ENCODE peak calls at places on chromosome 6, in nine cellular contexts. T, P, Q, K, G, E, A, Z and N are unnamed samples.

GRCh38 chr6:105191351-105191750 is 11.5 kb upstream of the POPDC3 start:
- DNase-seq in Z (no peak), E (no peak), T (no peak), P (no peak), K (no peak), A (no peak), G (no peak), Q (no peak), N (no peak)

GRCh38 chr6:98529364-98529763 is 305.0 kb upstream of the POU3F2 start:
- DNase-seq in G (no peak), K (no peak), T (no peak), P (no peak), A (no peak), E (no peak), Z (no peak), Q (no peak), N (no peak)

GRCh38 chr6:72524011-72524645 is 97.7 kb upstream of the KCNQ5 start:
- DNase-seq in T (no peak), A (no peak), Q (no peak), Z (no peak), K (peak; percentile 31), G (no peak), E (no peak), P (no peak), N (no peak)

GRCh38 chr6:26501482-26501986 is 1.4 kb downstream of the BTN1A1 start:
- DNase-seq in T (peak; percentile 23), Q (peak; percentile 27), E (peak; percentile 30), P (peak; percentile 80), A (no peak), K (peak; percentile 8), Z (no peak), G (no peak), N (peak; percentile 40)

GRCh38 chr6:87078983-87079616 is 15.8 kb downstream of the CGA start:
- DNase-seq in K (peak; percentile 78), Q (peak; percentile 48), T (peak; percentile 31), P (peak; percentile 96), Z (peak; percentile 53), E (peak; percentile 77), G (peak; percentile 71), A (peak; percentile 73), N (peak; percentile 70)

GRCh38 chr6:10307028-10307427 is 107.8 kb downstream of the TFAP2A start:
- DNase-seq in Z (no peak), P (no peak), T (no peak), E (no peak), A (no peak), G (no peak), K (no peak), Q (no peak), N (no peak)

GRCh38 chr6:18595774-18596528 is 208.8 kb downstream of the RNF144B start:
- DNase-seq in Q (no peak), G (peak; percentile 43), P (peak; percentile 88), A (peak; percentile 61), T (no peak), K (peak; percentile 51), Z (peak; percentile 49), E (peak; percentile 77), N (no peak)

GRCh38 chr6:127146935-127147334 is 28.5 kb downstream of the RSPO3 start:
- DNase-seq in Q (no peak), A (no peak), P (no peak), Z (no peak), T (no peak), G (no peak), K (peak; percentile 9), E (peak; percentile 85), N (no peak)

GRCh38 chr6:79224005-79224404 is 10.5 kb downstream of the HMGN3 start:
- DNase-seq in G (peak; percentile 52), T (no peak), A (no peak), Q (no peak), Z (no peak), K (no peak), E (no peak), P (no peak), N (no peak)

DNA sequence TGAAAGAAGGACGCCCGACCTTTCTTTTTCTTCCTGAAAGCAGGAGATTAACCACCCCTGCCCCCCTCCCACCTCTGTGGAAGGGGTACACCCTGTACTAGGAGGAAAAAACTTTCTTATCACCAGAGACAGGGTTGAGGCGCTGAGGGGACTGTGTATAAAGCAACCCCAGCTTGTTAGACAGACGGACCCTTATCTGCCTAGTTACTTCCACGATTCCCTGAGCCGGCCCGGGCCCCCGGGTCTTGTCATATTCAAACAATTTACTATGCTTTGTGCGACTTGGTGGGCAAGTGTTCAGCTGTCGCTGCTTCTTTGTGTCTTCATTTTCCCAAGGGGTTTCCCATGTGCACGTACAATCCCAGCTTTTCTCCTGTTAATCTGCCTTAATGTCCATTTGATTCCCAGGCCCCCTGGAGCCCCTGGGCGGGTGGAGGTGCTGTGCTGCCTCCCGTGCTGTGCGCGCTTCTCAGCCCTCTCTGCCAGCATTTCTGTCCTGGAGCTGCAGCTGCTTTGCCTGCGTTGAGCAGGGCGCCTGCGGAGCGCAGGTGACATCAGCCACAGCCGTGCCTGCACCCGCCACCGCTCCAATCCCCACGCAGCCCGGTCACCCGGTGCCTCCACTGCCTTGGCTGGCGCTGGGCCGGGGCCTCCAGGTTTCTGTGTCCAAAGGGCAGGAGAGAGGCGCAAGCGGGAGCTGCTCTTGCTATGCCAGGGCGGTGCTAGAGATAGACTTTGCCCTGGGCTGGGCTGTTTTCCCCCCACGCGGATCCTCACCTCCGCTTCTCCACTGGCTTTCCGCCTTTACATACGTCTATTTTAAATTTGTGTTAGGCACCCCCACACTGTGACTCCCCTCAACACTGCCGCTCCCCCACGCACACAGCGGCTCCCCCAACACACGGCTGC is 96.2 kb downstream of the TTLL2 start:
- DNase-seq in K (no peak), Q (no peak), T (no peak), A (peak; percentile 49), Z (no peak), G (peak; percentile 84), P (no peak), E (no peak), N (no peak)
- TF ChIP-seq CTCF in K (no peak), Q (no peak), T (no peak), A (no peak), Z (no peak), G (peak; percentile 20), P (no peak), E (no peak), N (no peak)

GRCh38 chr6:5997420-5998093 is 9.2 kb downstream of the NRN1 start:
- DNase-seq in E (no peak), A (no peak), P (peak; percentile 86), Q (no peak), K (no peak), G (no peak), T (no peak), Z (no peak), N (no peak)
- H3K27ac ChIP-seq in E (no peak overlapping the region), A (no peak overlapping the region), P (peak overlapping the region; percentile 64), Q (peak overlapping the region; percentile 87), K (no peak overlapping the region), G (no peak overlapping the region), T (peak overlapping the region; percentile 67), Z (peak overlapping the region; percentile 38), N (peak overlapping the region; percentile 81)

GRCh38 chr6:30819287-30819917 is 64.9 kb upstream of the DDR1 start:
- DNase-seq in E (no peak), Q (no peak), K (peak; percentile 76), P (no peak), G (no peak), T (no peak), Z (no peak), A (no peak), N (no peak)

GRCh38 chr6:30820196-30820595 is 64.1 kb upstream of the DDR1 start:
- DNase-seq in G (peak; percentile 65), K (peak; percentile 75), E (peak; percentile 67), Z (no peak), A (no peak), T (peak; percentile 32), Q (peak; percentile 26), P (no peak), N (peak; percentile 65)

GRCh38 chr6:30818426-30818841 is 65.9 kb upstream of the DDR1 start:
- DNase-seq in Q (no peak), E (peak; percentile 88), G (no peak), P (no peak), K (peak; percentile 64), Z (no peak), T (no peak), A (no peak), N (no peak)

GRCh38 chr6:30824698-30825097 is 59.6 kb upstream of the DDR1 start:
- DNase-seq in K (no peak), Z (no peak), Q (no peak), E (no peak), T (no peak), G (no peak), P (no peak), A (no peak), N (no peak)

DNA sequence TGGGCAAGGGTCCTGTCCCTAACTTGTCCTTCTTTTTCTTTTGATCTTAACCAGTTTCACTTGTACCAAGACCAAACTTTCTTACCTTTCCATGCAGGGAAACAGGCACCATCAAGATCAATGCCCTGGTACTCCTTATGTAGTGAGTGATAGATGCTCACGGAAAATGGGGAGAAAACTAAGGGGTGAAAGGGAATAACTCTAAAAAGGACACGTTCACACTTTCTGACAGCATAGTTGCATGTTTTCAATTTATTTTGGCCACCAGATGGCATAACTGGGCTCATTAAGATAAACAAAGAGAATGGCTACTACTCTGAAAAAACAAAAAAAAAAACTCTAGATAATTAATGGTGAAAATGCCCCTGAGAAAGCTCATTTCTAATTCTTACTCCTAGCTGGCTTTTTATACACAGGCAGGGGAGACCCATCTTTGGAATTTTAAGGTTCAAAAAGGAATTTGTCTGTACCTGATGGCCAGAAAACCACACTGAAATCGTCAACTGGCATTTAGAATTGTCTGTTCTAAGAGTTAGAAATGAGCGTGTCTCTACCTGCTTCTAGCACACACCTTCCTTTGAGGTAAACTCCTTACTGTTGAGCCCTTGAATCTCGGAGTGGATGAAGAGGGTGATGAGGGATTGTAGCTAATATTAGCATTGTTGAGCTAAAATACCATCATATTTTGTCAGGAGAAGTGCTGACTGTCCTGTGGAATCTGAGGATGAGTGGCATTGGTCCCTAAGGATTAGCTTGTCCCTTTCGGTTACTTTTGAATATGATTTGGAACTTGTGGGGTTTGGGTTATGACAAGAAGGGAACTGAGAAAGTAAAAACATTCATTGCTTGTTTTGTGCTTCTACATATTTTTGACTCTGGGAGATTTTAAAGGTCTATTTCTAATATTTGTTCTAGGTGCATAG is 62.2 kb upstream of the DDR1 start:
- DNase-seq in T (no peak), E (peak; percentile 71), P (no peak), Q (no peak), K (peak; percentile 39), Z (no peak), A (no peak), G (peak; percentile 70), N (no peak)
- TF ChIP-seq CTCF in T (peak; percentile 44), E (peak; percentile 55), P (peak; percentile 66), Q (peak; percentile 62), K (peak; percentile 62), Z (peak; percentile 40), A (peak; percentile 59), G (peak; percentile 55), N (peak; percentile 57)

DNA sequence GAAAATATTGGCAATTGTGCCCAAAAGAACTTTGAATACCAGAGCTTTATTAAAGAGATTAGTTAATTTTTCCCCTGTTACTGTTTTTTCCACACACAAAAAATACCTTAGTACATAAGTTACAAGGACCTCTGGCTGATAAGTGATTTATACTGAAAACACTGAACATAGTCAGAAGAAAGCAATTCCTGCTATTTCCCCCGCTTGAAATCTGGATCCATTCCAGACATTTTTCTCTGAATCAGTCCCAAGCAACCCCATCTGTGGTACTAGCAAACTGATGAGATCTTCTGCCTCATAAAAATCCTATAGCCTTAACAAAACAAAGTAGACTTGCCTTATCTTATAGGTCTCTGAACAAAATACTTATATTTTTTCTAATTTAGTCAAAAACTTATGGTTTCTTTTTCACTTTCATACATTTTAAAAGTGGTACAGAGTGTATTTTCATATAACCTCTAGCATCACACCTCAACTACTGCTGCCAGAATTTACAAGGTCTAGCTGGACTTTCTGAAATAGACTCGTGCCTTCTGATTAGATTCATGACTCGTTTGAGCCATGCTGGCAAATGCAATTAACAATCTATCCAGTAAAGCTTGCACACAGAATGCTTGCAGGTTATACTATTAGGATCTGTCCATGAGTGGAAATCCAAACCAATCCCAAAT is 111.9 kb downstream of the TBX18 start:
- DNase-seq in P (no peak), Z (no peak), K (peak; percentile 64), Q (no peak), T (no peak), G (no peak), A (no peak), E (peak; percentile 95), N (no peak)
- H3K27ac ChIP-seq in P (no peak overlapping the region), Z (no peak overlapping the region), K (no peak overlapping the region), Q (no peak overlapping the region), T (no peak overlapping the region), G (no peak overlapping the region), A (no peak overlapping the region), E (no peak overlapping the region), N (no peak overlapping the region)